ENCODE peak calls at places on chromosomes 11 and 22, in four cellular contexts. One of them, this sample, is unnamed.

GRCh38 chr11:134542401-134543143 is 130.5 kb upstream of the B3GAT1 start:
- DNase-seq in stimulated activated CD4-positive, alpha-beta T cell treated with anti-CD3 and anti-CD28 coated beads, Interleukin-1b, Interleukin-23, amount 100 ng/mL, for 4 hours: no peak
- DNase-seq in kidney glomerular epithelial cell: no peak
- DNase-seq in OCI-M1: no peak
- DNase-seq in this sample: no peak

GRCh38 chr11:125123194-125123946 is 11.9 kb upstream of the TMEM218 start:
- DNase-seq in stimulated activated CD4-positive, alpha-beta T cell treated with anti-CD3 and anti-CD28 coated beads, Interleukin-1b, Interleukin-23, amount 100 ng/mL, for 4 hours: no peak
- DNase-seq in kidney glomerular epithelial cell: no peak
- DNase-seq in OCI-M1: no peak
- DNase-seq in this sample: no peak

GRCh38 chr11:36513965-36514364 is 3.9 kb upstream of the TRAF6 start:
- DNase-seq in stimulated activated CD4-positive, alpha-beta T cell treated with anti-CD3 and anti-CD28 coated beads, Interleukin-1b, Interleukin-23, amount 100 ng/mL, for 4 hours: no peak
- DNase-seq in kidney glomerular epithelial cell: no peak
- DNase-seq in OCI-M1: peak; percentile 5
- DNase-seq in this sample: no peak

GRCh38 chr11:114026355-114026754 is 33.2 kb upstream of the ZBTB16 start:
- DNase-seq in stimulated activated CD4-positive, alpha-beta T cell treated with anti-CD3 and anti-CD28 coated beads, Interleukin-1b, Interleukin-23, amount 100 ng/mL, for 4 hours: no peak
- DNase-seq in kidney glomerular epithelial cell: no peak
- DNase-seq in OCI-M1: peak; percentile 82
- DNase-seq in this sample: no peak

GRCh38 chr11:83097671-83098070 is 26.0 kb upstream of the RAB30 start:
- DNase-seq in stimulated activated CD4-positive, alpha-beta T cell treated with anti-CD3 and anti-CD28 coated beads, Interleukin-1b, Interleukin-23, amount 100 ng/mL, for 4 hours: no peak
- DNase-seq in kidney glomerular epithelial cell: peak; percentile 65
- DNase-seq in OCI-M1: no peak
- DNase-seq in this sample: no peak

GRCh38 chr11:73520358-73521061 is 77.4 kb downstream of the FAM168A start:
- DNase-seq in stimulated activated CD4-positive, alpha-beta T cell treated with anti-CD3 and anti-CD28 coated beads, Interleukin-1b, Interleukin-23, amount 100 ng/mL, for 4 hours: no peak
- DNase-seq in kidney glomerular epithelial cell: no peak
- DNase-seq in OCI-M1: no peak
- DNase-seq in this sample: no peak

GRCh38 chr11:12704049-12704448 is 29.8 kb downstream of the TEAD1 start:
- DNase-seq in stimulated activated CD4-positive, alpha-beta T cell treated with anti-CD3 and anti-CD28 coated beads, Interleukin-1b, Interleukin-23, amount 100 ng/mL, for 4 hours: no peak
- DNase-seq in kidney glomerular epithelial cell: no peak
- DNase-seq in OCI-M1: no peak
- DNase-seq in this sample: peak; percentile 57

GRCh38 chr11:36488096-36488495 is 22.0 kb downstream of the TRAF6 start:
- DNase-seq in stimulated activated CD4-positive, alpha-beta T cell treated with anti-CD3 and anti-CD28 coated beads, Interleukin-1b, Interleukin-23, amount 100 ng/mL, for 4 hours: no peak
- DNase-seq in kidney glomerular epithelial cell: no peak
- DNase-seq in OCI-M1: no peak
- DNase-seq in this sample: no peak

GRCh38 chr11:64102005-64102738 is 63.7 kb downstream of the MACROD1 start:
- DNase-seq in stimulated activated CD4-positive, alpha-beta T cell treated with anti-CD3 and anti-CD28 coated beads, Interleukin-1b, Interleukin-23, amount 100 ng/mL, for 4 hours: no peak
- DNase-seq in kidney glomerular epithelial cell: no peak
- DNase-seq in OCI-M1: no peak
- DNase-seq in this sample: no peak

GRCh38 chr22:43996170-43996980 is 27.7 kb upstream of the PARVB start:
- DNase-seq in stimulated activated CD4-positive, alpha-beta T cell treated with anti-CD3 and anti-CD28 coated beads, Interleukin-1b, Interleukin-23, amount 100 ng/mL, for 4 hours: peak; percentile 57
- DNase-seq in kidney glomerular epithelial cell: peak; percentile 26
- DNase-seq in OCI-M1: no peak
- DNase-seq in this sample: no peak

GRCh38 chr22:46984751-46985506 is 222.5 kb downstream of the TBC1D22A start:
- DNase-seq in stimulated activated CD4-positive, alpha-beta T cell treated with anti-CD3 and anti-CD28 coated beads, Interleukin-1b, Interleukin-23, amount 100 ng/mL, for 4 hours: no peak
- DNase-seq in kidney glomerular epithelial cell: peak; percentile 79
- DNase-seq in OCI-M1: no peak
- DNase-seq in this sample: peak; percentile 31

GRCh38 chr22:19495562-19496323 is 16.0 kb downstream of the CDC45 start:
- DNase-seq in stimulated activated CD4-positive, alpha-beta T cell treated with anti-CD3 and anti-CD28 coated beads, Interleukin-1b, Interleukin-23, amount 100 ng/mL, for 4 hours: no peak
- DNase-seq in kidney glomerular epithelial cell: no peak
- DNase-seq in OCI-M1: no peak
- DNase-seq in this sample: no peak

GRCh38 chr11:6258141-6258540 is 1.5 kb upstream of the CCKBR start:
- DNase-seq in stimulated activated CD4-positive, alpha-beta T cell treated with anti-CD3 and anti-CD28 coated beads, Interleukin-1b, Interleukin-23, amount 100 ng/mL, for 4 hours: no peak
- DNase-seq in kidney glomerular epithelial cell: no peak
- DNase-seq in OCI-M1: no peak
- DNase-seq in this sample: no peak

GRCh38 chr11:45924036-45924915 is 1.8 kb downstream of the LARGE2 start:
- DNase-seq in stimulated activated CD4-positive, alpha-beta T cell treated with anti-CD3 and anti-CD28 coated beads, Interleukin-1b, Interleukin-23, amount 100 ng/mL, for 4 hours: no peak
- DNase-seq in kidney glomerular epithelial cell: no peak
- DNase-seq in OCI-M1: no peak
- DNase-seq in this sample: no peak